ENCODE peak calls at places on chromosomes 16 and 17, in five cellular contexts. K is cardiac muscle cell, S is NCI-H1092 treated with DMSO at 0.1 percent for 48 hours, Z is hippocampal formation, D is adipocyte. H is an unnamed sample.

GRCh38 chr17:83179378-83179777 is 100.0 kb downstream of the METRNL start:
- DNase-seq in K (no peak), S (no peak), Z (no peak), D (no peak), H (no peak)

GRCh38 chr17:69018022-69018615 is 42.6 kb downstream of the ABCA9 start:
- DNase-seq in K (no peak), S (no peak), Z (no peak), D (no peak), H (no peak)

GRCh38 chr17:15659663-15660062 is 24.4 kb downstream of the TRIM16 start:
- DNase-seq in K (peak; percentile 40), S (no peak), Z (no peak), D (peak; percentile 19), H (peak; percentile 80)

GRCh38 chr17:22511431-22511830 is 819.1 kb downstream of the KCNJ18 start:
- DNase-seq in K (no peak), S (no peak), Z (no peak), D (no peak), H (no peak)

GRCh38 chr16:1012722-1013592 is 31.4 kb downstream of the SOX8 start:
- DNase-seq in K (no peak), S (no peak), Z (no peak), D (no peak), H (no peak)

GRCh38 chr17:59427996-59428395 is 96.5 kb downstream of the YPEL2 start:
- DNase-seq in K (peak; percentile 59), S (no peak), Z (no peak), D (peak; percentile 28), H (no peak)

GRCh38 chr17:80499536-80499935 is 23.1 kb upstream of the NPTX1 start:
- DNase-seq in K (no peak), S (no peak), Z (no peak), D (no peak), H (no peak)

GRCh38 chr17:58755577-58756245 is at the start of gene PPM1E:
- DNase-seq in K (peak; percentile 56), S (peak; percentile 88), Z (peak; percentile 31), D (peak; percentile 36), H (peak; percentile 41)

GRCh38 chr17:71334041-71334781 is 786.6 kb upstream of the SOX9 start:
- DNase-seq in K (no peak), S (peak; percentile 20), Z (no peak), D (no peak), H (no peak)

GRCh38 chr17:76408037-76408849 is 23.8 kb downstream of the SPHK1 start:
- DNase-seq in K (peak; percentile 55), S (peak; percentile 52), Z (no peak), D (peak; percentile 69), H (peak; percentile 83)

H was measured in pancreas.